ENCODE peak calls at places on chromosome 7, in four cellular contexts. One of them, this sample, is unnamed.
A peak's percentile ranks its signal among the peaks of the same experiment; 100 is the strongest.

GRCh38 chr7:73717025-73717807 is 2.3 kb downstream of the STX1A start:
- DNase-seq in pulmonary artery endothelial cell: no peak
- DNase-seq in stimulated activated CD8-positive, alpha-beta memory T cell treated with anti-CD3 and anti-CD28 coated beads, Interleukin-2, amount 100 ng/mL, for 48 hours: no peak
- DNase-seq in RWPE1: no peak
- DNase-seq in this sample: no peak

GRCh38 chr7:100933735-100934134 is 15.6 kb upstream of the MUC3A start:
- DNase-seq in RWPE1: no peak
- DNase-seq in stimulated activated CD8-positive, alpha-beta memory T cell treated with anti-CD3 and anti-CD28 coated beads, Interleukin-2, amount 100 ng/mL, for 48 hours: no peak
- DNase-seq in pulmonary artery endothelial cell: no peak
- DNase-seq in this sample: no peak

GRCh38 chr7:20190588-20190987 is 26.6 kb downstream of the MACC1 start:
- DNase-seq in RWPE1: no peak
- DNase-seq in stimulated activated CD8-positive, alpha-beta memory T cell treated with anti-CD3 and anti-CD28 coated beads, Interleukin-2, amount 100 ng/mL, for 48 hours: no peak
- DNase-seq in pulmonary artery endothelial cell: no peak
- DNase-seq in this sample: no peak

GRCh38 chr7:24406053-24406561 is 122.1 kb downstream of the NPY start:
- DNase-seq in stimulated activated CD8-positive, alpha-beta memory T cell treated with anti-CD3 and anti-CD28 coated beads, Interleukin-2, amount 100 ng/mL, for 48 hours: no peak
- DNase-seq in pulmonary artery endothelial cell: no peak
- DNase-seq in RWPE1: peak; percentile 44
- DNase-seq in this sample: no peak

GRCh38 chr7:156527458-156527890 is 113.1 kb upstream of the RNF32 start:
- DNase-seq in stimulated activated CD8-positive, alpha-beta memory T cell treated with anti-CD3 and anti-CD28 coated beads, Interleukin-2, amount 100 ng/mL, for 48 hours: no peak
- DNase-seq in RWPE1: no peak
- DNase-seq in pulmonary artery endothelial cell: no peak
- DNase-seq in this sample: peak; percentile 5

GRCh38 chr7:105402221-105403095 is 13.7 kb upstream of the SRPK2 start:
- DNase-seq in RWPE1: no peak
- DNase-seq in pulmonary artery endothelial cell: no peak
- DNase-seq in stimulated activated CD8-positive, alpha-beta memory T cell treated with anti-CD3 and anti-CD28 coated beads, Interleukin-2, amount 100 ng/mL, for 48 hours: no peak
- DNase-seq in this sample: no peak

GRCh38 chr7:100687740-100688592 is 6.1 kb downstream of the GIGYF1 start:
- DNase-seq in pulmonary artery endothelial cell: no peak
- DNase-seq in stimulated activated CD8-positive, alpha-beta memory T cell treated with anti-CD3 and anti-CD28 coated beads, Interleukin-2, amount 100 ng/mL, for 48 hours: no peak
- DNase-seq in RWPE1: no peak
- DNase-seq in this sample: no peak

GRCh38 chr7:142866361-142867096 is 11.7 kb downstream of the EPHB6 start:
- DNase-seq in stimulated activated CD8-positive, alpha-beta memory T cell treated with anti-CD3 and anti-CD28 coated beads, Interleukin-2, amount 100 ng/mL, for 48 hours: no peak
- DNase-seq in pulmonary artery endothelial cell: no peak
- DNase-seq in RWPE1: no peak
- DNase-seq in this sample: peak; percentile 74

GRCh38 chr7:121562274-121562673 is 166.2 kb upstream of the FAM3C start:
- DNase-seq in stimulated activated CD8-positive, alpha-beta memory T cell treated with anti-CD3 and anti-CD28 coated beads, Interleukin-2, amount 100 ng/mL, for 48 hours: no peak
- DNase-seq in pulmonary artery endothelial cell: no peak
- DNase-seq in RWPE1: no peak
- DNase-seq in this sample: no peak

GRCh38 chr7:40148671-40149070 is 13.9 kb downstream of the SUGCT start:
- DNase-seq in RWPE1: no peak
- DNase-seq in pulmonary artery endothelial cell: no peak
- DNase-seq in stimulated activated CD8-positive, alpha-beta memory T cell treated with anti-CD3 and anti-CD28 coated beads, Interleukin-2, amount 100 ng/mL, for 48 hours: no peak
- DNase-seq in this sample: no peak

GRCh38 chr7:33185786-33186185 is 56.4 kb downstream of the BBS9 start:
- DNase-seq in RWPE1: peak; percentile 43
- DNase-seq in pulmonary artery endothelial cell: peak; percentile 8
- DNase-seq in stimulated activated CD8-positive, alpha-beta memory T cell treated with anti-CD3 and anti-CD28 coated beads, Interleukin-2, amount 100 ng/mL, for 48 hours: no peak
- DNase-seq in this sample: peak; percentile 53

GRCh38 chr7:90889644-90890043 is 293.5 kb downstream of the CDK14 start:
- DNase-seq in stimulated activated CD8-positive, alpha-beta memory T cell treated with anti-CD3 and anti-CD28 coated beads, Interleukin-2, amount 100 ng/mL, for 48 hours: no peak
- DNase-seq in pulmonary artery endothelial cell: no peak
- DNase-seq in RWPE1: no peak
- DNase-seq in this sample: no peak

GRCh38 chr7:18444856-18445255 is 50.7 kb upstream of the HDAC9 start:
- DNase-seq in pulmonary artery endothelial cell: no peak
- DNase-seq in stimulated activated CD8-positive, alpha-beta memory T cell treated with anti-CD3 and anti-CD28 coated beads, Interleukin-2, amount 100 ng/mL, for 48 hours: no peak
- DNase-seq in RWPE1: no peak
- DNase-seq in this sample: no peak

GRCh38 chr7:12647364-12648219 is 39.8 kb upstream of the ARL4A start:
- DNase-seq in pulmonary artery endothelial cell: no peak
- DNase-seq in RWPE1: peak; percentile 34
- DNase-seq in stimulated activated CD8-positive, alpha-beta memory T cell treated with anti-CD3 and anti-CD28 coated beads, Interleukin-2, amount 100 ng/mL, for 48 hours: no peak
- DNase-seq in this sample: peak; percentile 81

GRCh38 chr7:81414411-81414810 is 355.4 kb downstream of the HGF start:
- DNase-seq in RWPE1: no peak
- DNase-seq in stimulated activated CD8-positive, alpha-beta memory T cell treated with anti-CD3 and anti-CD28 coated beads, Interleukin-2, amount 100 ng/mL, for 48 hours: no peak
- DNase-seq in pulmonary artery endothelial cell: no peak
- DNase-seq in this sample: no peak

GRCh38 chr7:142153400-142153799 is 41.9 kb downstream of the MGAM2 start:
- DNase-seq in stimulated activated CD8-positive, alpha-beta memory T cell treated with anti-CD3 and anti-CD28 coated beads, Interleukin-2, amount 100 ng/mL, for 48 hours: no peak
- DNase-seq in pulmonary artery endothelial cell: no peak
- DNase-seq in RWPE1: no peak
- DNase-seq in this sample: peak; percentile 10

GRCh38 chr7:36303202-36304098 is 86.2 kb upstream of the ANLN start:
- DNase-seq in RWPE1: peak; percentile 60
- DNase-seq in pulmonary artery endothelial cell: peak; percentile 36
- DNase-seq in stimulated activated CD8-positive, alpha-beta memory T cell treated with anti-CD3 and anti-CD28 coated beads, Interleukin-2, amount 100 ng/mL, for 48 hours: no peak
- DNase-seq in this sample: peak; percentile 86

GRCh38 chr7:29843106-29843505 is 36.8 kb downstream of the WIPF3 start:
- DNase-seq in stimulated activated CD8-positive, alpha-beta memory T cell treated with anti-CD3 and anti-CD28 coated beads, Interleukin-2, amount 100 ng/mL, for 48 hours: no peak
- DNase-seq in RWPE1: no peak
- DNase-seq in pulmonary artery endothelial cell: no peak
- DNase-seq in this sample: no peak

This sample was measured in Calu3.